ENCODE peak calls at places on chromosome 21, in six cellular contexts. One of them, this sample, is unnamed.

GRCh38 chr21:32777269-32777668 is 5.7 kb upstream of the PAXBP1 start:
- DNase-seq in Calu3: no peak
- DNase-seq in hepatocyte: no peak
- DNase-seq in AG10803: no peak
- DNase-seq in neural crest cell: no peak
- DNase-seq in A549: no peak
- DNase-seq in this sample: no peak

GRCh38 chr21:38784458-38785266 is 21.1 kb upstream of the ETS2 start:
- DNase-seq in AG10803: no peak
- DNase-seq in Calu3: no peak
- DNase-seq in hepatocyte: no peak
- DNase-seq in A549: no peak
- DNase-seq in neural crest cell: no peak
- DNase-seq in this sample: no peak

GRCh38 chr21:41768371-41769042 is 1.7 kb upstream of the RIPK4 start:
- DNase-seq in AG10803: peak
- DNase-seq in A549: peak
- DNase-seq in neural crest cell: no peak
- DNase-seq in hepatocyte: peak
- DNase-seq in Calu3: peak
- DNase-seq in this sample: peak

GRCh38 chr21:41482321-41482720 is 25.6 kb downstream of the TMPRSS2 start:
- DNase-seq in Calu3: no peak
- DNase-seq in AG10803: peak
- DNase-seq in A549: no peak
- DNase-seq in hepatocyte: no peak
- DNase-seq in neural crest cell: no peak
- DNase-seq in this sample: no peak

GRCh38 chr21:28099296-28099695 is 893.4 kb downstream of the LTN1 start:
- DNase-seq in Calu3: no peak
- DNase-seq in hepatocyte: peak
- DNase-seq in AG10803: peak
- DNase-seq in A549: no peak
- DNase-seq in neural crest cell: no peak
- DNase-seq in this sample: no peak

GRCh38 chr21:31459457-31459856 is 115.4 kb upstream of the TIAM1 start:
- DNase-seq in AG10803: no peak
- DNase-seq in hepatocyte: no peak
- DNase-seq in Calu3: no peak
- DNase-seq in A549: peak
- DNase-seq in neural crest cell: no peak
- DNase-seq in this sample: no peak

GRCh38 chr21:21097425-21097824 is 99.2 kb downstream of the NCAM2 start:
- DNase-seq in neural crest cell: no peak
- DNase-seq in AG10803: no peak
- DNase-seq in Calu3: no peak
- DNase-seq in A549: no peak
- DNase-seq in hepatocyte: no peak
- DNase-seq in this sample: no peak

GRCh38 chr21:42850866-42851391 is 28.4 kb downstream of the WDR4 start:
- DNase-seq in A549: peak
- DNase-seq in neural crest cell: no peak
- DNase-seq in AG10803: peak
- DNase-seq in Calu3: peak
- DNase-seq in hepatocyte: no peak
- DNase-seq in this sample: no peak

DNA sequence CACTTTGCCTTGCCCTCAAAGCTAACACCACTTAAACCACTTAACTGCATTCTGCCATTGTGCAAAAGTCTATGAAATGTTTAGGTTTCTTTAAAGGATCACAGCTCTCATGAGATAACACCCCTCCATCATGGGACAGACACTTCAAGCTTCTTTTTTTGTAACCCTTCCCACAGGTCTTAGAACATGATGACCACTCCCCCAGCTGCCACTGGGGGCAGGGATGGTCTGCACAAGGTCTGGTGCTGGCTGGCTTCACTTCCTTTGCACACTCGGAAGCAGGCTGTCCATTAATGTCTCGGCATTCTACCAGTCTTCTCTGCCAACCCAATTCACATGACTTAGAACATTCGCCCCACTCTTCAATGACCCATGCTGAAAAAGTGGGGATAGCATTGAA is 7.7 kb downstream of the ADAMTS1 start:
- DNase-seq in Calu3: no peak
- DNase-seq in hepatocyte: no peak
- DNase-seq in neural crest cell: no peak
- DNase-seq in AG10803: no peak
- DNase-seq in A549: no peak
- DNase-seq in this sample: no peak
- TF ChIP-seq CTCF in Calu3: no peak
- TF ChIP-seq CTCF in hepatocyte: no peak
- TF ChIP-seq CTCF in neural crest cell: no peak
- TF ChIP-seq CTCF in AG10803: no peak
- TF ChIP-seq CTCF in A549: no peak
- TF ChIP-seq CTCF in this sample: no peak

DNA sequence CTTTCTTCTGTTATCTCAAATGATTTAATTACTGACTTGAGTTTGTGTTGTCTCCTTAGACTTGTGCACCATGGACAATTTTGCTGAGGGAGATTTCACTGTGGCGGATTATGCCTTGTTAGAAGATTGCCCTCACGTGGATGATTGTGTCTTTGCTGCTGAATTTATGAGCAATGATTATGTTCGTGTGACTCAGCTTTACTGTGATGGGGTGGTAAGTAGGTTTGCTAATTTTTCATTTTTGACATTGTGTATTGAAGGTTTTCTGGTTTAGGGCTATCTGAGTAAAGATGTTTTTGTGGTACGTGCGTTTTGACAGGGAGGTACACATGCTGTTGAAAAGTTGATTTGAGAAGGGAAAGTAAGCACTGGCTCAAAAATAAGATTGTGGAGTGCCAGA is 14.1 kb downstream of the TTC3 start:
- DNase-seq in neural crest cell: no peak
- DNase-seq in AG10803: peak
- DNase-seq in A549: peak
- DNase-seq in Calu3: peak
- DNase-seq in hepatocyte: peak
- DNase-seq in this sample: no peak
- TF ChIP-seq CTCF in neural crest cell: peak
- TF ChIP-seq CTCF in AG10803: peak
- TF ChIP-seq CTCF in A549: peak
- TF ChIP-seq CTCF in Calu3: no peak
- TF ChIP-seq CTCF in hepatocyte: peak
- TF ChIP-seq CTCF in this sample: peak

GRCh38 chr21:45747802-45748445 is 104.4 kb downstream of the PCBP3 start:
- DNase-seq in AG10803: peak
- DNase-seq in hepatocyte: peak
- DNase-seq in A549: peak
- DNase-seq in Calu3: peak
- DNase-seq in neural crest cell: no peak
- DNase-seq in this sample: peak
- TF ChIP-seq CTCF in AG10803: peak
- TF ChIP-seq CTCF in hepatocyte: no peak
- TF ChIP-seq CTCF in A549: no peak
- TF ChIP-seq CTCF in Calu3: no peak
- TF ChIP-seq CTCF in neural crest cell: no peak
- TF ChIP-seq CTCF in this sample: no peak

GRCh38 chr21:44738621-44739020 is 27.2 kb upstream of the TSPEAR start:
- DNase-seq in hepatocyte: no peak
- DNase-seq in AG10803: no peak
- DNase-seq in neural crest cell: no peak
- DNase-seq in Calu3: no peak
- DNase-seq in A549: no peak
- DNase-seq in this sample: no peak

GRCh38 chr21:44739316-44739715 is 27.9 kb upstream of the TSPEAR start:
- DNase-seq in AG10803: no peak
- DNase-seq in neural crest cell: no peak
- DNase-seq in A549: no peak
- DNase-seq in Calu3: no peak
- DNase-seq in hepatocyte: no peak
- DNase-seq in this sample: no peak

GRCh38 chr21:44740721-44741120 is 29.3 kb upstream of the TSPEAR start:
- DNase-seq in Calu3: no peak
- DNase-seq in neural crest cell: no peak
- DNase-seq in AG10803: no peak
- DNase-seq in A549: no peak
- DNase-seq in hepatocyte: no peak
- DNase-seq in this sample: no peak

GRCh38 chr21:44741921-44742320 is 30.5 kb upstream of the TSPEAR start:
- DNase-seq in A549: no peak
- DNase-seq in neural crest cell: no peak
- DNase-seq in hepatocyte: no peak
- DNase-seq in AG10803: no peak
- DNase-seq in Calu3: no peak
- DNase-seq in this sample: no peak

GRCh38 chr21:44742418-44743153 is 31.2 kb upstream of the TSPEAR start:
- DNase-seq in Calu3: no peak
- DNase-seq in A549: peak
- DNase-seq in neural crest cell: no peak
- DNase-seq in hepatocyte: no peak
- DNase-seq in AG10803: no peak
- DNase-seq in this sample: no peak
- TF ChIP-seq CTCF in Calu3: no peak
- TF ChIP-seq CTCF in A549: peak
- TF ChIP-seq CTCF in neural crest cell: peak
- TF ChIP-seq CTCF in hepatocyte: peak
- TF ChIP-seq CTCF in AG10803: peak
- TF ChIP-seq CTCF in this sample: peak

DNA sequence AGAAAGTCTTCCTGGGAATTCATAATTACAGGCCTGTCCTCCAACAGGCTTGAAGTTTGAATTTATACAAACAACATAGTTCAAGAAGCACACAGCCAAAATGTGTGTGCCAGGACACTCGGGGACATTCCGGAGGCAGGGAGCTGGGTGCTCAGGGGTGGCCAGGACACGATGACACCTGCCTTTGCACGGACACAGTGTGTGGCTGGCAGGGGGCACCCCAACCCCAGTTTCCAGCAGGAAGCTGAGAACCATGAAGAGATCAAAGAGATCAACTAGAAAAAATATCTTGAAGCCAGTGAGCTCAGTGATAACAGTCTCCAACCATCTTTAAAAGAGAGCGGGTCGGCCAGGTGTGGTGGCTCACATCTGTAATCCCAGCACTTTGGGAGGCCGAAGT is 32.5 kb upstream of the TRAPPC10 start:
- DNase-seq in hepatocyte: no peak
- DNase-seq in Calu3: no peak
- DNase-seq in AG10803: no peak
- DNase-seq in neural crest cell: no peak
- DNase-seq in A549: no peak
- DNase-seq in this sample: no peak
- TF ChIP-seq CTCF in hepatocyte: no peak
- TF ChIP-seq CTCF in Calu3: no peak
- TF ChIP-seq CTCF in AG10803: no peak
- TF ChIP-seq CTCF in neural crest cell: no peak
- TF ChIP-seq CTCF in A549: no peak
- TF ChIP-seq CTCF in this sample: no peak

GRCh38 chr21:44908908-44909307 is 11.8 kb downstream of the ITGB2 start:
- DNase-seq in neural crest cell: no peak
- DNase-seq in A549: no peak
- DNase-seq in hepatocyte: no peak
- DNase-seq in AG10803: no peak
- DNase-seq in Calu3: no peak
- DNase-seq in this sample: no peak

GRCh38 chr21:44905725-44906084 is 15.0 kb downstream of the ITGB2 start:
- DNase-seq in A549: no peak
- DNase-seq in Calu3: no peak
- DNase-seq in AG10803: no peak
- DNase-seq in hepatocyte: no peak
- DNase-seq in neural crest cell: no peak
- DNase-seq in this sample: no peak

GRCh38 chr21:44907966-44908364 is 12.7 kb downstream of the ITGB2 start:
- DNase-seq in AG10803: no peak
- DNase-seq in neural crest cell: no peak
- DNase-seq in A549: no peak
- DNase-seq in hepatocyte: no peak
- DNase-seq in Calu3: no peak
- DNase-seq in this sample: no peak

GRCh38 chr21:44908496-44908895 is 12.2 kb downstream of the ITGB2 start:
- DNase-seq in A549: no peak
- DNase-seq in AG10803: no peak
- DNase-seq in neural crest cell: no peak
- DNase-seq in Calu3: no peak
- DNase-seq in hepatocyte: no peak
- DNase-seq in this sample: no peak

DNA sequence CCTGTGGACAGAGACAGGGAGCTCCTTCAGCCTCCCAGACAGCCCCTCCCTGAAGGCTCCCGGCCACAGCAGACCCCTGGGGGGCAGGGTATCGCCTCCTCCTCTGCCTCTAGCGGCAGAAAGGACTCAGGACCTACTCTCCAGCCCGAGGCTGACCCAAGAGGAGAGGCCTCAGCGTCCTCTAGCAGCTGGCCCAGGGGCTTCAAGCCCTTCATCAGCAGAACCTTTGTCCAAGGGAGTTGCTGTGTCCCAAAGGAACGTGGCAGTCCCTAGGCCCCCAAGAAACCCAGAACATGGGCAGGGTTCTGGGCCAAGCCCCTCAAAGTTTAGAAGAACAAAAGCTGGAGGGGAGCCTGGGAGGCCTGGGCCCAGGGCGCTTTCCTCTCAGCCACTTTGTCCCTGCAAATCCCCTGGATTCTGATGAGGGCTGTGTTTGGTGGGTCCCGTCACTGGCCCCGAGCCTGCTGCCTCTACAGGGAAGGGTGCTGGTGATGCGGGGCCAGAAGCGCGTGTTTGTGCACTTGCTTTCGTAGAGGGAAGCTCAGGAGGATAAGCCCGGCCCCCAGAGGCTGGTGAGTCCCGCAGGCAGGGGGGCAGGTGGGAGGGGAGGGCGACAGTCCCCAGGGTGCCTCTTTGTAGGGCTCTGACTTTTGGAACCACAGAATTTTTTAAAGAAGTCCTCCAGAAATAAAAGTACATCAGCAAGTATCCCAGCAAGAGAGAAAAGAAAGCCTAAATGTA is 13.3 kb downstream of the ITGB2 start:
- DNase-seq in hepatocyte: no peak
- DNase-seq in neural crest cell: no peak
- DNase-seq in A549: no peak
- DNase-seq in Calu3: no peak
- DNase-seq in AG10803: no peak
- DNase-seq in this sample: no peak
- TF ChIP-seq CTCF in hepatocyte: no peak
- TF ChIP-seq CTCF in neural crest cell: no peak
- TF ChIP-seq CTCF in A549: no peak
- TF ChIP-seq CTCF in Calu3: no peak
- TF ChIP-seq CTCF in AG10803: peak
- TF ChIP-seq CTCF in this sample: no peak

GRCh38 chr21:18164933-18165332 is 79.7 kb upstream of the CHODL start:
- DNase-seq in Calu3: no peak
- DNase-seq in A549: no peak
- DNase-seq in hepatocyte: no peak
- DNase-seq in neural crest cell: no peak
- DNase-seq in AG10803: no peak
- DNase-seq in this sample: peak
- TF ChIP-seq CTCF in Calu3: no peak
- TF ChIP-seq CTCF in A549: no peak
- TF ChIP-seq CTCF in hepatocyte: no peak
- TF ChIP-seq CTCF in neural crest cell: no peak
- TF ChIP-seq CTCF in AG10803: no peak
- TF ChIP-seq CTCF in this sample: no peak

This sample was measured in RWPE1.